ENCODE peak calls at places on chromosomes 6 and 20, in ten cellular contexts. Z is HFFc6, T is IMR-90, M is stomach, P is foreskin keratinocyte, W is A549, Q is heart left ventricle, Y is brain microvascular endothelial cell, U is fibroblast of mammary gland, C is heart right ventricle. S is an unnamed sample.

GRCh38 chr6:7311920-7312615 is 931 bp downstream of the SSR1 start:
- DNase-seq in Z (peak; percentile 13), T (peak; percentile 35), M (no peak), P (no peak), W (no peak), Q (no peak), Y (peak; percentile 8), U (peak; percentile 55), C (no peak), S (no peak)

GRCh38 chr20:20864346-20865096 is 152.1 kb upstream of the RALGAPA2 start:
- DNase-seq in Z (peak; percentile 2), T (no peak), M (no peak), P (no peak), W (peak; percentile 40), Q (no peak), Y (no peak), U (peak; percentile 4), C (no peak), S (no peak)

GRCh38 chr6:3372912-3373554 is 83.8 kb downstream of the SLC22A23 start:
- DNase-seq in Z (no peak), T (no peak), M (no peak), P (no peak), W (no peak), Q (no peak), Y (no peak), U (no peak), C (no peak), S (no peak)

GRCh38 chr6:52162940-52163908 is 23.0 kb upstream of the IL17A start:
- DNase-seq in Z (peak; percentile 29), T (peak; percentile 30), M (no peak), P (no peak), W (peak; percentile 2), Q (no peak), Y (no peak), U (peak; percentile 44), C (no peak), S (no peak)

GRCh38 chr20:60653111-60653845 is 598.8 kb upstream of the CDH4 start:
- DNase-seq in Z (peak; percentile 3), T (no peak), M (no peak), P (no peak), W (no peak), Q (no peak), Y (no peak), U (no peak), C (no peak), S (no peak)

GRCh38 chr6:161101517-161101916 is 109.9 kb downstream of the MAP3K4 start:
- DNase-seq in Z (no peak), T (peak; percentile 17), M (no peak), P (no peak), W (no peak), Q (no peak), Y (no peak), U (no peak), C (no peak), S (no peak)

GRCh38 chr6:3324262-3324942 is 65.7 kb downstream of the PSMG4 start:
- DNase-seq in Z (peak; percentile 50), T (peak; percentile 97), M (no peak), P (peak; percentile 35), W (peak; percentile 73), Q (peak; percentile 56), Y (peak; percentile 99), U (peak; percentile 95), C (no peak), S (peak; percentile 84)

GRCh38 chr20:60024801-60025200 is 66.6 kb downstream of the CDH26 start:
- DNase-seq in Z (no peak), T (no peak), M (no peak), P (no peak), W (no peak), Q (no peak), Y (no peak), U (no peak), C (no peak), S (no peak)

GRCh38 chr20:408843-409696 is 971 bp downstream of the RBCK1 start:
- DNase-seq in Z (no peak), T (no peak), M (no peak), P (no peak), W (no peak), Q (peak; percentile 23), Y (no peak), U (no peak), C (no peak), S (no peak)

GRCh38 chr20:57708694-57709673 is 831 bp downstream of the PMEPA1 start:
- DNase-seq in Z (no peak), T (peak; percentile 19), M (no peak), P (no peak), W (no peak), Q (peak; percentile 68), Y (peak; percentile 25), U (no peak), C (peak; percentile 43), S (no peak)

GRCh38 chr6:8589941-8590676 is 154.8 kb upstream of the SLC35B3 start:
- DNase-seq in Z (no peak), T (no peak), M (no peak), P (peak; percentile 2), W (no peak), Q (no peak), Y (no peak), U (no peak), C (no peak), S (no peak)

GRCh38 chr20:50799176-50799889 is 4.5 kb downstream of the BCAS4 start:
- DNase-seq in Z (no peak), T (no peak), M (no peak), P (no peak), W (no peak), Q (no peak), Y (no peak), U (no peak), C (no peak), S (no peak)

GRCh38 chr20:46312075-46312944 is 4.0 kb upstream of the CDH22 start:
- DNase-seq in Z (no peak), T (no peak), M (peak; percentile 50), P (no peak), W (no peak), Q (no peak), Y (no peak), U (no peak), C (no peak), S (no peak)
- TF ChIP-seq CTCF in Z (peak; percentile 8), T (no peak), M (no peak), P (peak; percentile 10), W (no peak), Q (no peak), Y (no peak), U (no peak), C (no peak), S (no peak)

DNA sequence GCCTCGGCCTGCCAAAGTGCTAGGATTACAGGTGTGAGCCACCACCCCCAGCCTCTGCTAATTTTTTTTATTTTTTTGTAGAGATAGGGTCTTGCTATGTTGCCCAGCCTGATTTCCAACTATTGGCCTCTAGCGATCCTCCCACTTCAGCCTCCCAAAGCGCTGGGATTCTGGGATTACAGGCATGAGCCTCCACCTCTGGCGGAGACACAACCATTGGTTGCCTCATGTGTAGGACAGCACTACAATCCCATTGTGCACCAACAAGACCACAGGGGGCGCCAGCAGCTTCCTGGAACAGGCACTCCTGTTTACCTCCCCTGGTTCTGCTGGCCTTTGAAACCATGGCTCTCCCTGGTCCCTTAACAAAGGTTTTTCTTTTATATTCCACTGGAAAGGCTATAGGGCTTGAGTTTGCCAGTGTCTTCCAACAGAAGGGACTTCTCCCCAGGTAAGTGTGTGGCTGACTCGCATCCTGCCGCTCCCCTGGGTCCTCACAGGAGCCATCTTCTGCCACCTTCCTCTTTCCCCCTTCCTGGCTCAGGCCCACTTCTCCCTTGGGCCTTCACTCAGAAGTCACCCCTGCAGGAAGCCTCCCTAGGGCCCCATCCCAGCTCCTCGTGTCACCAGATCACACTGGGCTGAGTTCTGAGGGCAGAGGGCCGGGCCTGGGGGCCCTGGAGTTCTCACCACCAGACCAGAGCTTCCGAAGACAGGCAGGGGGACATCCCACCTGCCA is 39.2 kb upstream of the TLDC2 start:
- DNase-seq in Z (peak; percentile 36), T (peak; percentile 57), M (peak; percentile 62), P (no peak), W (peak; percentile 69), Q (no peak), Y (peak; percentile 67), U (peak; percentile 71), C (peak; percentile 57), S (no peak)
- TF ChIP-seq CTCF in Z (peak; percentile 74), T (peak; percentile 51), M (peak; percentile 20), P (peak; percentile 71), W (peak; percentile 50), Q (peak; percentile 12), Y (peak; percentile 74), U (peak; percentile 58), C (no peak), S (peak; percentile 61)

GRCh38 chr6:154805288-154805911 is 72.2 kb downstream of the SCAF8 start:
- DNase-seq in Z (peak; percentile 37), T (peak; percentile 70), M (no peak), P (no peak), W (peak; percentile 16), Q (no peak), Y (peak; percentile 25), U (peak; percentile 74), C (no peak), S (no peak)
- TF ChIP-seq CTCF in Z (peak; percentile 76), T (peak; percentile 69), M (peak; percentile 40), P (peak; percentile 71), W (peak; percentile 57), Q (peak; percentile 31), Y (peak; percentile 51), U (peak; percentile 51), C (peak; percentile 22), S (peak; percentile 17)

GRCh38 chr6:106749611-106750010 is 120.2 kb downstream of the QRSL1 start:
- DNase-seq in Z (peak; percentile 58), T (peak; percentile 30), M (no peak), P (peak; percentile 86), W (no peak), Q (no peak), Y (no peak), U (no peak), C (no peak), S (no peak)

GRCh38 chr6:106747139-106747538 is 117.8 kb downstream of the QRSL1 start:
- DNase-seq in Z (no peak), T (no peak), M (no peak), P (peak; percentile 76), W (no peak), Q (no peak), Y (no peak), U (no peak), C (no peak), S (no peak)

GRCh38 chr6:106750146-106750900 is 120.9 kb downstream of the QRSL1 start:
- DNase-seq in Z (no peak), T (no peak), M (no peak), P (peak; percentile 78), W (no peak), Q (no peak), Y (no peak), U (no peak), C (no peak), S (no peak)

GRCh38 chr6:106746660-106747059 is 117.3 kb downstream of the QRSL1 start:
- DNase-seq in Z (peak; percentile 87), T (peak; percentile 80), M (no peak), P (peak; percentile 99), W (peak; percentile 80), Q (no peak), Y (peak; percentile 34), U (peak; percentile 7), C (no peak), S (peak; percentile 88)

DNA sequence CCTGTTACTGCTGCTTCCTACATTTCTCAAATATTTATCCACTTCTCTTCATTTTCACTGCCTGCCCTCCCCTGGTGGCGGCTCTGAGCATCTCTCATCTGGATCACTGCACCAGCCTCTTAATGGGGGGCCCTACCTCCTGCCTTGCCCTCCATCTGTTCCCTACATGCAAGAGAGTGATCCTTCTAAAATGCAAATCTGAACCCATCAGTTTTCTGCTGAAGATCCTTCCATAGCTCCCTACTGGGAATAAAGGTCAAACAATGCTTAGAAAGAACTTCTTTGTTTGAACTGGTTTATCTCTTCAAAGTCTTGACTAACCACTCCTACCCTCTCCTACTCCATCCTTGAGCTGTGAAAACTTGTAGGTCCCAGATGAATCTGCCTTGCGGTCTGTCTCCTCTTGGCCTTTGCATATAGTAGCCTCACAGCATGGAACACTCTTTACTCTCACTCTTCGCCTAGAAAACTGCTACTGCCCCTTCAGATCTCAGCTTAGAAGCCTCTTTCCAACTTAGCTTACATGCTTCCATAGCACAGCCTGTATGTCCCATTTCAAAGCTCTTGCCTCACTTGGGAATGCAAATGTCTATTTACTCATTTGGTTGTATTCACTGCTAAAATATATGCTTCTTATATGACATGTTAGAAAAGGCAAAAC is 119.3 kb downstream of the QRSL1 start:
- DNase-seq in Z (no peak), T (no peak), M (no peak), P (no peak), W (no peak), Q (no peak), Y (no peak), U (no peak), C (no peak), S (no peak)
- TF ChIP-seq CTCF in Z (peak; percentile 57), T (no peak), M (no peak), P (peak; percentile 45), W (no peak), Q (no peak), Y (peak; percentile 31), U (no peak), C (no peak), S (peak; percentile 15)

S was measured in kidney epithelial cell.